ENCODE peak calls at places on chromosomes 7 and 10, in five cellular contexts. M, X, E, Y and I are unnamed samples.

GRCh38 chr10:5565205-5565545 is 40.4 kb downstream of the CALML3 start:
- DNase-seq in M (no peak), X (no peak), E (no peak), Y (no peak), I (no peak)

GRCh38 chr10:69742928-69743602 is 58.6 kb upstream of the COL13A1 start:
- DNase-seq in M (no peak), X (no peak), E (peak; percentile 65), Y (no peak), I (no peak)

GRCh38 chr10:127018766-127019165 is 113.5 kb downstream of the DOCK1 start:
- DNase-seq in M (no peak), X (no peak), E (no peak), Y (no peak), I (no peak)

GRCh38 chr7:47475880-47476227 is 106.1 kb downstream of the TNS3 start:
- DNase-seq in M (no peak), X (no peak), E (no peak), Y (no peak), I (no peak)

GRCh38 chr10:109328001-109328400 is 595.3 kb downstream of the XPNPEP1 start:
- DNase-seq in M (no peak), X (no peak), E (no peak), Y (no peak), I (no peak)

GRCh38 chr7:143492043-143492471 is 14.4 kb downstream of the TAS2R41 start:
- DNase-seq in M (peak; percentile 23), X (no peak), E (no peak), Y (no peak), I (no peak)

GRCh38 chr10:102150970-102151773 is 1.0 kb upstream of the NOLC1 start:
- DNase-seq in M (no peak), X (no peak), E (no peak), Y (no peak), I (peak; percentile 3)

GRCh38 chr7:45146531-45147379 is 10.8 kb upstream of the RAMP3 start:
- DNase-seq in M (no peak), X (no peak), E (no peak), Y (no peak), I (no peak)

GRCh38 chr7:41641006-41641714 is 61.7 kb downstream of the INHBA start:
- DNase-seq in M (no peak), X (no peak), E (no peak), Y (no peak), I (no peak)

GRCh38 chr10:122014652-122015248 is 25.8 kb downstream of the TACC2 start:
- DNase-seq in M (no peak), X (no peak), E (no peak), Y (no peak), I (no peak)

GRCh38 chr7:22858640-22859561 is 36.3 kb upstream of the TOMM7 start:
- DNase-seq in M (peak; percentile 96), X (no peak), E (no peak), Y (no peak), I (peak; percentile 36)

GRCh38 chr10:1048349-1048731 is 579 bp downstream of the IDI1 start:
- DNase-seq in M (no peak), X (no peak), E (no peak), Y (no peak), I (no peak)

GRCh38 chr10:126080879-126081331 is 184.5 kb downstream of the FANK1 start:
- DNase-seq in M (peak; percentile 44), X (no peak), E (no peak), Y (no peak), I (no peak)

GRCh38 chr10:103445767-103446567 is 6.2 kb downstream of the CALHM2 start:
- DNase-seq in M (no peak), X (peak; percentile 49), E (no peak), Y (no peak), I (no peak)

GRCh38 chr10:119859422-119860258 is 13.0 kb downstream of the MCMBP start:
- DNase-seq in M (no peak), X (no peak), E (no peak), Y (peak; percentile 29), I (peak; percentile 43)

GRCh38 chr7:46387646-46388045 is 466.6 kb upstream of the IGFBP3 start:
- DNase-seq in M (no peak), X (no peak), E (no peak), Y (no peak), I (no peak)

GRCh38 chr10:31456463-31456862 is 137.4 kb downstream of the ZEB1 start:
- DNase-seq in M (no peak), X (no peak), E (no peak), Y (no peak), I (no peak)

GRCh38 chr10:14409247-14409646 is 78.5 kb upstream of the FRMD4A start:
- DNase-seq in M (no peak), X (no peak), E (no peak), Y (no peak), I (no peak)

GRCh38 chr7:293681-294439 is 3.9 kb downstream of the FOXL3 start:
- DNase-seq in M (no peak), X (no peak), E (no peak), Y (no peak), I (no peak)

GRCh38 chr10:13773496-13774170 is 186.9 kb downstream of the PRPF18 start:
- DNase-seq in M (no peak), X (no peak), E (no peak), Y (no peak), I (no peak)

GRCh38 chr7:137717811-137718271 is 128.9 kb downstream of the DGKI start:
- DNase-seq in M (no peak), X (no peak), E (no peak), Y (no peak), I (peak; percentile 21)

GRCh38 chr10:24513155-24513554 is 210.5 kb downstream of the ARHGAP21 start:
- DNase-seq in M (no peak), X (no peak), E (no peak), Y (no peak), I (no peak)

GRCh38 chr7:28045592-28045991 is 135.0 kb downstream of the JAZF1 start:
- DNase-seq in M (no peak), X (no peak), E (no peak), Y (no peak), I (no peak)

GRCh38 chr10:75233444-75234016 is 2.2 kb downstream of the COMTD1 start:
- DNase-seq in M (no peak), X (no peak), E (no peak), Y (no peak), I (no peak)

GRCh38 chr10:132637477-132638129 is 100.0 kb downstream of the INPP5A start:
- DNase-seq in M (peak; percentile 41), X (no peak), E (peak; percentile 41), Y (peak; percentile 83), I (peak; percentile 84)

GRCh38 chr10:28432210-28432676 is 100.7 kb upstream of the WAC start:
- DNase-seq in M (peak; percentile 38), X (no peak), E (peak; percentile 28), Y (peak; percentile 63), I (peak; percentile 60)

GRCh38 chr10:78703581-78703980 is 365.2 kb upstream of the ZMIZ1 start:
- DNase-seq in M (no peak), X (no peak), E (no peak), Y (no peak), I (no peak)